ENCODE peak calls at places on chromosomes 16 and 17, in ten cellular contexts. P is AG10803, Y is OCI-LY7, H is PC-9, Z is mucosa of descending colon, A is T1000, C is fibroblast of the aortic adventitia, W is cardiac muscle cell, B is NCI-H2081, G is 8988T. L is an unnamed sample.

GRCh38 chr17:17723354-17724261 is 42.4 kb downstream of the RAI1 start:
- DNase-seq in P (peak; percentile 72), W (peak; percentile 83), H (no peak), G (no peak), Z (no peak), C (peak; percentile 77), B (no peak), Y (no peak), A (no peak), L (no peak)

GRCh38 chr17:55540414-55541091 is 29.3 kb upstream of the SMIM36 start:
- DNase-seq in H (no peak), Y (no peak), W (no peak), G (no peak), Z (no peak), C (peak; percentile 62), P (peak; percentile 29), A (no peak), B (no peak), L (no peak)

GRCh38 chr16:67342616-67343015 is 16.0 kb downstream of the LRRC36 start:
- DNase-seq in C (no peak), A (no peak), P (no peak), Z (no peak), W (no peak), H (no peak), G (no peak), B (no peak), Y (no peak), L (no peak)

GRCh38 chr17:8064590-8065019 is 22.9 kb downstream of the ALOX12B start:
- DNase-seq in A (no peak), Z (no peak), C (no peak), P (no peak), Y (no peak), W (no peak), B (no peak), H (no peak), G (no peak), L (no peak)

GRCh38 chr16:4864728-4865127 is 17.4 kb downstream of the UBN1 start:
- DNase-seq in W (no peak), C (no peak), B (no peak), Y (no peak), P (no peak), G (no peak), H (no peak), Z (no peak), A (no peak), L (no peak)

GRCh38 chr17:76683011-76683755 is 27.6 kb downstream of the MXRA7 start:
- DNase-seq in P (no peak), A (no peak), C (no peak), Z (no peak), W (peak; percentile 21), B (no peak), H (no peak), Y (peak; percentile 27), G (no peak), L (no peak)

GRCh38 chr16:11242658-11243057 is 13.3 kb downstream of the SOCS1 start:
- DNase-seq in W (no peak), Z (no peak), C (no peak), B (no peak), H (no peak), P (no peak), A (no peak), Y (no peak), G (no peak), L (no peak)

GRCh38 chr16:324451-325334 is 27.8 kb downstream of the AXIN1 start:
- DNase-seq in H (no peak), A (no peak), Y (peak; percentile 14), P (no peak), W (no peak), C (no peak), Z (peak; percentile 57), G (no peak), B (no peak), L (no peak)

GRCh38 chr17:64741924-64742670 is 80.0 kb upstream of the SMURF2 start:
- DNase-seq in P (peak; percentile 99), C (peak; percentile 99), G (no peak), A (no peak), W (no peak), H (no peak), Y (no peak), Z (no peak), B (no peak), L (no peak)

GRCh38 chr17:78179372-78179771 is 7.5 kb downstream of the TK1 start:
- DNase-seq in W (no peak), P (peak; percentile 58), A (peak; percentile 28), Z (no peak), G (no peak), Y (no peak), B (no peak), H (peak; percentile 58), C (no peak), L (no peak)

GRCh38 chr17:33983824-33984574 is 271.1 kb upstream of the CCL2 start:
- DNase-seq in H (no peak), W (peak; percentile 29), Y (no peak), B (no peak), A (no peak), P (no peak), Z (no peak), C (no peak), G (no peak), L (no peak)

GRCh38 chr16:50121721-50122445 is 31.2 kb upstream of the TENT4B start:
- DNase-seq in A (no peak), G (no peak), B (no peak), H (no peak), Z (no peak), Y (no peak), P (no peak), W (no peak), C (no peak), L (no peak)

GRCh38 chr16:23788653-23789052 is 33.8 kb downstream of the CHP2 start:
- DNase-seq in B (no peak), A (no peak), G (no peak), W (no peak), P (no peak), H (no peak), Z (no peak), C (no peak), Y (no peak), L (no peak)

GRCh38 chr17:80262291-80262690 is 1.6 kb downstream of the RNF213 start:
- DNase-seq in W (no peak), A (no peak), Y (peak; percentile 24), G (no peak), C (no peak), B (no peak), H (no peak), Z (no peak), P (no peak), L (no peak)

GRCh38 chr17:52025231-52025630 is 133.3 kb downstream of the CA10 start:
- DNase-seq in G (no peak), C (no peak), H (no peak), Z (no peak), P (peak; percentile 43), Y (no peak), W (no peak), B (no peak), A (no peak), L (no peak)

GRCh38 chr17:7704601-7705268 is at the start of gene EFNB3:
- DNase-seq in H (no peak), A (no peak), P (no peak), Z (no peak), C (peak; percentile 36), G (no peak), Y (no peak), B (no peak), W (peak; percentile 92), L (peak; percentile 33)

GRCh38 chr16:67884684-67885083 is at the start of gene NRN1L:
- DNase-seq in A (peak; percentile 88), C (peak; percentile 85), H (no peak), W (peak; percentile 90), P (peak; percentile 87), Y (no peak), G (no peak), Z (peak; percentile 73), B (peak; percentile 70), L (no peak)

GRCh38 chr16:72271841-72272240 is 99.9 kb upstream of the PMFBP1 start:
- DNase-seq in H (no peak), Z (no peak), C (no peak), Y (no peak), P (no peak), W (no peak), G (no peak), A (no peak), B (no peak), L (no peak)

GRCh38 chr17:17937450-17937849 is 34.8 kb downstream of the TOM1L2 start:
- DNase-seq in Y (no peak), Z (no peak), G (no peak), W (no peak), H (no peak), C (no peak), B (no peak), P (no peak), A (no peak), L (no peak)

GRCh38 chr16:2776500-2777139 is 460 bp downstream of the ELOB start:
- DNase-seq in B (no peak), Z (no peak), A (no peak), Y (peak; percentile 57), G (no peak), C (no peak), H (no peak), W (no peak), P (no peak), L (no peak)

GRCh38 chr16:79316004-79316458 is 284.5 kb downstream of the MAF start:
- DNase-seq in G (no peak), W (no peak), Z (no peak), Y (no peak), P (no peak), H (no peak), B (no peak), C (no peak), A (no peak), L (no peak)

GRCh38 chr16:80122155-80122554 is 418.6 kb upstream of the DYNLRB2 start:
- DNase-seq in W (peak; percentile 27), H (no peak), Z (peak; percentile 46), P (peak; percentile 76), B (no peak), Y (no peak), A (no peak), C (peak; percentile 83), G (no peak), L (no peak)

GRCh38 chr17:1498869-1499268 is 6.4 kb upstream of the MYO1C start:
- DNase-seq in G (no peak), A (no peak), H (peak; percentile 38), Z (no peak), B (no peak), Y (no peak), W (no peak), C (peak; percentile 43), P (peak; percentile 48), L (no peak)

GRCh38 chr17:74280093-74280513 is 6.1 kb downstream of the DNAI2 start:
- DNase-seq in H (no peak), P (no peak), Y (no peak), B (no peak), G (no peak), W (no peak), C (no peak), Z (peak; percentile 27), A (no peak), L (no peak)

GRCh38 chr17:18858567-18859245 is 775 bp downstream of the PRPSAP2 start:
- DNase-seq in P (no peak), A (no peak), H (no peak), G (no peak), Z (no peak), W (no peak), B (no peak), Y (no peak), C (no peak), L (no peak)

GRCh38 chr16:65781855-65782254 is 584.6 kb upstream of the CDH5 start:
- DNase-seq in H (no peak), Z (no peak), W (no peak), B (no peak), G (no peak), C (peak; percentile 10), Y (no peak), P (no peak), A (no peak), L (no peak)

GRCh38 chr17:1673041-1673790 is 11.5 kb downstream of the PRPF8 start:
- DNase-seq in H (peak; percentile 17), W (no peak), C (no peak), P (no peak), G (no peak), Y (no peak), Z (no peak), B (no peak), A (no peak), L (no peak)

GRCh38 chr17:27264068-27264812 is 29.7 kb upstream of the WSB1 start:
- DNase-seq in W (no peak), C (no peak), H (no peak), B (no peak), G (no peak), A (no peak), Z (peak; percentile 55), P (no peak), Y (no peak), L (no peak)

L was measured in HuH-7.